ENCODE peak calls at places on chromosome 17, in four cellular contexts. M, G, Y and U are unnamed samples.

GRCh38 chr17:2235792-2236365 is 67.7 kb downstream of the SMG6 start:
- DNase-seq in M (no peak), G (no peak), Y (no peak), U (no peak)

GRCh38 chr17:29193146-29193545 is 12.9 kb upstream of the MYO18A start:
- DNase-seq in M (no peak), G (no peak), Y (no peak), U (no peak)

GRCh38 chr17:77396610-77397009 is 255.8 kb downstream of the SEC14L1 start:
- DNase-seq in M (no peak), G (no peak), Y (no peak), U (no peak)

GRCh38 chr17:77884019-77884418 is 74.5 kb upstream of the TNRC6C start:
- DNase-seq in M (peak; percentile 23), G (no peak), Y (peak; percentile 52), U (peak; percentile 86)

GRCh38 chr17:75645501-75645888 is 12.3 kb downstream of the SMIM5 start:
- DNase-seq in M (no peak), G (no peak), Y (no peak), U (no peak)

GRCh38 chr17:77144227-77144626 is 3.5 kb downstream of the SEC14L1 start:
- DNase-seq in M (no peak), G (no peak), Y (peak; percentile 50), U (no peak)

GRCh38 chr17:17314501-17315071 is 11.4 kb downstream of the NT5M start:
- DNase-seq in M (no peak), G (no peak), Y (no peak), U (no peak)

GRCh38 chr17:74163836-74164235 is 39.6 kb upstream of the RPL38 start:
- DNase-seq in M (no peak), G (no peak), Y (no peak), U (no peak)

GRCh38 chr17:66275651-66276050 is 26.8 kb upstream of the PRKCA start:
- DNase-seq in M (no peak), G (no peak), Y (no peak), U (no peak)

GRCh38 chr17:17818088-17818526 is 18.7 kb downstream of the SREBF1 start:
- DNase-seq in M (no peak), G (no peak), Y (peak; percentile 14), U (no peak)

GRCh38 chr17:65627892-65628622 is 66.6 kb upstream of the AXIN2 start:
- DNase-seq in M (no peak), G (no peak), Y (peak; percentile 18), U (no peak)

GRCh38 chr17:2435181-2435741 is 34.4 kb upstream of the MNT start:
- DNase-seq in M (no peak), G (no peak), Y (peak; percentile 87), U (no peak)

GRCh38 chr17:8997994-8998628 is 23.2 kb upstream of the NTN1 start:
- DNase-seq in M (peak; percentile 67), G (peak; percentile 76), Y (peak; percentile 61), U (peak; percentile 89)

GRCh38 chr17:57502696-57503307 is 242.3 kb downstream of the CCDC182 start:
- DNase-seq in M (no peak), G (no peak), Y (peak; percentile 39), U (no peak)

GRCh38 chr17:1865252-1866037 is 35.6 kb downstream of the RPA1 start:
- DNase-seq in M (peak; percentile 48), G (peak; percentile 68), Y (no peak), U (no peak)

GRCh38 chr17:83053021-83053778 is 26.2 kb upstream of the METRNL start:
- DNase-seq in M (no peak), G (no peak), Y (no peak), U (peak; percentile 80)

GRCh38 chr17:47714773-47715396 is 18.2 kb upstream of the TBX21 start:
- DNase-seq in M (no peak), G (no peak), Y (no peak), U (no peak)

GRCh38 chr17:35313875-35314409 is 59.5 kb downstream of the SLFN11 start:
- DNase-seq in M (no peak), G (no peak), Y (no peak), U (peak; percentile 78)

GRCh38 chr17:75695141-75695829 is 26.0 kb upstream of the ITGB4 start:
- DNase-seq in M (no peak), G (no peak), Y (no peak), U (no peak)

GRCh38 chr17:2700031-2700490 is 11.5 kb downstream of the CLUH start:
- DNase-seq in M (no peak), G (no peak), Y (no peak), U (no peak)

GRCh38 chr17:77120866-77121265 is 19.9 kb upstream of the SEC14L1 start:
- DNase-seq in M (no peak), G (no peak), Y (no peak), U (no peak)

GRCh38 chr17:49762148-49762941 is 1.6 kb downstream of the FAM117A start:
- DNase-seq in M (no peak), G (no peak), Y (no peak), U (no peak)

GRCh38 chr17:8154608-8155152 is 2.5 kb upstream of the PER1 start:
- DNase-seq in M (no peak), G (no peak), Y (no peak), U (no peak)

GRCh38 chr17:73215414-73215813 is 22.6 kb downstream of the COG1 start:
- DNase-seq in M (no peak), G (no peak), Y (no peak), U (no peak)

GRCh38 chr17:17379197-17379991 is 76.2 kb downstream of the NT5M start:
- DNase-seq in M (no peak), G (no peak), Y (no peak), U (no peak)

GRCh38 chr17:42774066-42774750 is 959 bp downstream of the VPS25 start:
- DNase-seq in M (no peak), G (no peak), Y (no peak), U (no peak)